ENCODE peak calls at places on chromosomes 16 and 17, in five cellular contexts. C is naive B cell; G is activated CD4-positive, alpha-beta T cell treated with anti-CD3 and anti-CD28 coated beads, Interleukin-2, amount 10 ng/mL, durations not matched to agents 7 days and 5 days; R is stimulated activated CD4-positive, alpha-beta T cell treated with anti-CD3 and anti-CD28 coated beads, Interleukin-1b, Interleukin-23, amount 100 ng/mL, for 24 hours; P is NCI-H1436. B is an unnamed sample.
A peak's percentile ranks its signal among the peaks of the same experiment; 100 is the strongest.

GRCh38 chr17:48406936-48407567 is 23.0 kb downstream of the SKAP1 start:
- DNase-seq in C (no peak), G (no peak), R (no peak), P (no peak), B (no peak)

GRCh38 chr16:57957396-57958392 is 13.2 kb downstream of the CNGB1 start:
- DNase-seq in C (no peak), G (no peak), R (no peak), P (no peak), B (no peak)

GRCh38 chr16:1687427-1688316 is 9.6 kb downstream of the JPT2 start:
- DNase-seq in C (no peak), G (no peak), R (no peak), P (no peak), B (no peak)

GRCh38 chr17:78798695-78799559 is 16.9 kb upstream of the CYTH1 start:
- DNase-seq in C (peak; percentile 39), G (no peak), R (no peak), P (peak; percentile 15), B (no peak)

GRCh38 chr17:81641825-81642489 is 5.0 kb downstream of the TSPAN10 start:
- DNase-seq in C (no peak), G (no peak), R (no peak), P (no peak), B (no peak)

GRCh38 chr17:15999974-16000827 is 577 bp downstream of the TTC19 start:
- DNase-seq in C (no peak), G (no peak), R (no peak), P (no peak), B (no peak)

GRCh38 chr16:83473109-83473508 is 334.7 kb upstream of the HSBP1 start:
- DNase-seq in C (no peak), G (no peak), R (no peak), P (no peak), B (no peak)

GRCh38 chr17:45907720-45908395 is 13.5 kb downstream of the MAPT start:
- DNase-seq in C (no peak), G (no peak), R (no peak), P (peak; percentile 52), B (no peak)

GRCh38 chr17:71905632-71906031 is 215.2 kb upstream of the SOX9 start:
- DNase-seq in C (no peak), G (no peak), R (no peak), P (no peak), B (no peak)

GRCh38 chr16:15644306-15644961 is 1.5 kb upstream of the MARF1 start:
- DNase-seq in C (no peak), G (no peak), R (no peak), P (peak; percentile 27), B (peak; percentile 96)

GRCh38 chr16:57061084-57061905 is 31.1 kb upstream of the CPNE2 start:
- DNase-seq in C (no peak), G (no peak), R (no peak), P (no peak), B (peak; percentile 16)

GRCh38 chr17:8994319-8994718 is 27.0 kb upstream of the NTN1 start:
- DNase-seq in C (no peak), G (peak; percentile 48), R (no peak), P (peak; percentile 15), B (no peak)

GRCh38 chr17:16446338-16446983 is 31.1 kb downstream of the TRPV2 start:
- DNase-seq in C (no peak), G (no peak), R (no peak), P (no peak), B (no peak)

GRCh38 chr17:82751171-82751570 is 694 bp upstream of the TBCD start:
- DNase-seq in C (peak; percentile 77), G (no peak), R (no peak), P (no peak), B (no peak)

GRCh38 chr16:54931757-54932660 is 1.3 kb downstream of the IRX5 start:
- DNase-seq in C (no peak), G (no peak), R (no peak), P (no peak), B (no peak)